ENCODE peak calls at places on chromosomes 5 and 9, in five cellular contexts. N is right lobe of liver, T is K562, F is prostate gland, A is sigmoid colon. W is an unnamed sample.

GRCh38 chr5:88660326-88660946 is 222.5 kb downstream of the MEF2C start:
- DNase-seq in N (no peak), T (no peak), F (no peak), A (no peak), W (peak; percentile 68)

GRCh38 chr9:38280251-38280800 is 112.2 kb upstream of the ALDH1B1 start:
- DNase-seq in N (no peak), T (no peak), F (no peak), A (no peak), W (no peak)

GRCh38 chr5:107980923-107981748 is 310.4 kb upstream of the EFNA5 start:
- DNase-seq in N (no peak), T (no peak), F (no peak), A (no peak), W (no peak)

GRCh38 chr5:132734687-132735086 is 2.7 kb downstream of the KIF3A start:
- DNase-seq in N (no peak), T (no peak), F (no peak), A (no peak), W (no peak)

GRCh38 chr5:83632874-83633273 is 87.8 kb downstream of the HAPLN1 start:
- DNase-seq in N (no peak), T (no peak), F (no peak), A (no peak), W (no peak)

GRCh38 chr5:17094830-17095229 is 122.6 kb upstream of the BASP1 start:
- DNase-seq in N (no peak), T (no peak), F (peak; percentile 19), A (no peak), W (no peak)

GRCh38 chr9:131264231-131264630 is 12.1 kb downstream of the FAM78A start:
- DNase-seq in N (no peak), T (peak; percentile 63), F (no peak), A (no peak), W (no peak)

GRCh38 chr5:32916648-32917047 is 205.5 kb downstream of the NPR3 start:
- DNase-seq in N (no peak), T (no peak), F (peak; percentile 47), A (no peak), W (peak; percentile 21)

GRCh38 chr5:65128226-65128625 is 353.5 kb downstream of the ADAMTS6 start:
- DNase-seq in N (no peak), T (no peak), F (no peak), A (no peak), W (no peak)

GRCh38 chr5:168831438-168831837 is 252.3 kb upstream of the PANK3 start:
- DNase-seq in N (no peak), T (no peak), F (no peak), A (no peak), W (no peak)

GRCh38 chr9:121459513-121459912 is 40.1 kb downstream of the GGTA1 start:
- DNase-seq in N (no peak), T (no peak), F (no peak), A (peak; percentile 46), W (no peak)

GRCh38 chr9:96646081-96646991 is 8.8 kb downstream of the PRXL2C start:
- DNase-seq in N (no peak), T (no peak), F (no peak), A (no peak), W (no peak)

GRCh38 chr5:62460578-62460983 is 48.0 kb downstream of the IPO11 start:
- DNase-seq in N (no peak), T (peak; percentile 27), F (no peak), A (no peak), W (no peak)

GRCh38 chr9:89842267-89842768 is 237.5 kb downstream of the GADD45G start:
- DNase-seq in N (peak; percentile 69), T (no peak), F (no peak), A (no peak), W (no peak)

GRCh38 chr9:73683862-73684591 is 532.4 kb downstream of the ANXA1 start:
- DNase-seq in N (no peak), T (no peak), F (peak; percentile 7), A (no peak), W (no peak)

GRCh38 chr5:134493461-134494055 is 31.9 kb upstream of the JADE2 start:
- DNase-seq in N (no peak), T (no peak), F (no peak), A (no peak), W (no peak)

GRCh38 chr5:153496835-153497234 is 6.4 kb downstream of the GRIA1 start:
- DNase-seq in N (no peak), T (peak; percentile 7), F (no peak), A (no peak), W (no peak)

GRCh38 chr5:109324941-109325340 is 84.8 kb downstream of the PJA2 start:
- DNase-seq in N (no peak), T (no peak), F (no peak), A (no peak), W (no peak)

GRCh38 chr9:6024035-6024554 is 8.7 kb upstream of the RANBP6 start:
- DNase-seq in N (no peak), T (peak; percentile 29), F (no peak), A (no peak), W (no peak)

GRCh38 chr9:105958587-105958986 is 264.2 kb downstream of the TMEM38B start:
- DNase-seq in N (no peak), T (no peak), F (no peak), A (no peak), W (no peak)

GRCh38 chr5:109410389-109411174 is 808 bp upstream of the PJA2 start:
- DNase-seq in N (peak; percentile 81), T (peak; percentile 69), F (peak; percentile 45), A (peak; percentile 89), W (peak; percentile 85)

GRCh38 chr5:141349917-141350619 is at the start of gene PCDHGB1:
- DNase-seq in N (no peak), T (peak; percentile 69), F (no peak), A (no peak), W (peak; percentile 35)

GRCh38 chr9:12426198-12426864 is 266.9 kb upstream of the TYRP1 start:
- DNase-seq in N (no peak), T (no peak), F (no peak), A (no peak), W (no peak)

GRCh38 chr5:142246263-142246662 is 78.6 kb downstream of the SPRY4 start:
- DNase-seq in N (peak; percentile 79), T (no peak), F (peak; percentile 28), A (no peak), W (peak; percentile 18)

GRCh38 chr5:120304653-120305052 is 159.4 kb upstream of the PRR16 start:
- DNase-seq in N (no peak), T (no peak), F (no peak), A (no peak), W (no peak)

GRCh38 chr5:173458819-173459218 is 130.6 kb upstream of the STC2 start:
- DNase-seq in N (no peak), T (no peak), F (no peak), A (no peak), W (no peak)

GRCh38 chr5:100840364-100840763 is 62.7 kb downstream of the ST8SIA4 start:
- DNase-seq in N (no peak), T (no peak), F (no peak), A (no peak), W (no peak)

GRCh38 chr9:128242828-128243485 is 32.9 kb downstream of the GOLGA2 start:
- DNase-seq in N (no peak), T (no peak), F (no peak), A (peak; percentile 76), W (no peak)

GRCh38 chr5:110377411-110378392 is 348.8 kb downstream of the TMEM232 start:
- DNase-seq in N (no peak), T (no peak), F (no peak), A (no peak), W (no peak)

GRCh38 chr9:19127881-19128719 is 808 bp upstream of the PLIN2 start:
- DNase-seq in N (peak; percentile 43), T (no peak), F (no peak), A (peak; percentile 72), W (peak; percentile 46)

DNA sequence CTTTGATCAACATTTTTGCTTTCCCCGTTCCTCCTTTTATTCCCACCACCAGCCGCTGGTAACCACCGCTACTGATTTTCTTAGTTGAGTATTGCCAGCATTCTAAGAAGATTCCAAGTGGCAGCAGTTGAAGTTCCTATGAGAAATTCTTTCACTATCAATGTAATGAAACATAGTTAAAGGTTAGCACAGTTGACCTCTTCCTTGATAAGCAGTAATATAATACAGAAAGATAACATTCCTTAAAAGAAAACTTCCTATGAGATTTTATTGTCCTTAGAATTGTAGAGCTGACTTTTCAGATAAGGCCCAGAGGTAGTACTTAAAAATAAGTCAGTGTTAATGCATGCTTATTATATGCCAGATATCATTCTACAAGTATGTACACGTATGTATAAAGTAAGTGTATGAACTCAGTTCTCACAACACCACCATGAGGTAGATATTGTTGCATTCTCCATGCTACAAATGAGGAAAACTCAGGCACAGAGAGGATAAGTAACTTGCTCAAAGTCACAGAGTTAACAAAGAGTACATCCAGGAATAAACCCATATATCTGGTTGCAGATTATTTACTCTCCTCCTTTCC is 15.3 kb downstream of the AP3S1 start:
- DNase-seq in N (no peak), T (no peak), F (no peak), A (no peak), W (no peak)
- H3K36me3 ChIP-seq in N (no peaks in the 10 kb centered on the region), T (no peaks in the 10 kb centered on the region), F (no peaks in the 10 kb centered on the region), A (no peaks in the 10 kb centered on the region), W (no peaks in the 10 kb centered on the region)

GRCh38 chr5:40687316-40687715 is 7.6 kb downstream of the PTGER4 start:
- DNase-seq in N (no peak), T (no peak), F (no peak), A (no peak), W (no peak)
- H3K4me1 ChIP-seq in N (no peaks in the 10 kb centered on the region), T (no peaks in the 10 kb centered on the region), F (peaks cover 10% of the 10 kb centered on the region), A (peaks cover 71% of the 10 kb centered on the region), W (no peaks in the 10 kb centered on the region)

GRCh38 chr9:124335320-124335707 is 77.6 kb downstream of the NEK6 start:
- DNase-seq in N (no peak), T (no peak), F (no peak), A (no peak), W (no peak)

GRCh38 chr9:124333180-124333579 is 75.4 kb downstream of the NEK6 start:
- DNase-seq in N (no peak), T (no peak), F (no peak), A (no peak), W (no peak)

GRCh38 chr9:124332321-124332720 is 74.6 kb downstream of the NEK6 start:
- DNase-seq in N (no peak), T (no peak), F (no peak), A (no peak), W (no peak)

GRCh38 chr9:124332756-124333155 is 75.0 kb downstream of the NEK6 start:
- DNase-seq in N (no peak), T (no peak), F (no peak), A (no peak), W (no peak)

DNA sequence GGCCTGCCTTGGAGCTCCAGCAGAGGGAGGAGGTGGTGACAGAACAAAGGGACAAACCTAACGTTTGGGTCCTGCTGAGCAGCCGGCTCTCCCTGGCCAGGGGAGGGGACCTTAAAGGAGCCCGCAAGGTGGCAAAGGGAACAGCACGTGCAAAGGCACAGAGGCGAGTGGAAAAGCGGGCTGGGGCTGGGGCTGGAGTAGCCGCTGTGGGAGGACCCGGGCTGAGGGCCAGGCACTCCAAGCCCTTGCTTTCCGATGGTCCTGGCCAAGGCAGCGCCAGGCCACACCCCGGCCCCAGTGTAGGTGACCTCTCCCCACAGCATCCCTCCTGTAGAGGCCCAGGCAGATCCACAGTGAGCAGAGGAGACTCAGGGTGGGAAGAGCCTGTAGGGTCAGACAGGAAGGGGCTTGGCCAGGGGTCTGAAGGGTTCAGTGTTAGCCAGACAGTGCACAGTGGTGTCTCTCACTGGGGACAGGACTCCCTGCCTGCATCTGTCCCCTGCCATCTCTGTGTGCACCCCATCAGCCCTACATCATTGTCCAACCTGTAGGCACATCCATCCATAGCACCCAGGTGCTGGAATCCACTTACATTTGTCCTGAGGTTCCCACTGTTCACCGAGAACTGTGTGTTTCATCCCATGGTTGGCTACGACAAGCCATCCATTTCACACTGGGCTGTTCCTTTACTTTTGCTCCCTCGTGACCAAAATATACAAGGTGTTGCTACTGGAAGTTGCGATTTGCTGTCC is 77.0 kb downstream of the NEK6 start:
- DNase-seq in N (no peak), T (no peak), F (no peak), A (no peak), W (no peak)
- TF ChIP-seq POLR2A in N (no peak), T (no peak), F (no peak), A (no peak), W (no peak)

GRCh38 chr5:513216-514100 is 10.8 kb downstream of the SLC9A3 start:
- DNase-seq in N (no peak), T (no peak), F (no peak), A (no peak), W (no peak)
- H3K36me3 ChIP-seq in N (no peaks in the 10 kb centered on the region), T (no peaks in the 10 kb centered on the region), F (no peaks in the 10 kb centered on the region), A (no peaks in the 10 kb centered on the region), W (no peaks in the 10 kb centered on the region)

W was measured in adrenal gland.